ENCODE peak calls at places on chromosome 6, in five cellular contexts. One of them, this sample, is unnamed.

GRCh38 chr6:161444966-161445799 is 171.3 kb upstream of the AGPAT4 start:
- DNase-seq in H9: no peak
- DNase-seq in mesothelial cell of epicardium: no peak
- DNase-seq in astrocyte: peak; percentile 67
- DNase-seq in choroid plexus epithelial cell: no peak
- DNase-seq in this sample: no peak

GRCh38 chr6:72212686-72213085 is 326.3 kb downstream of the RIMS1 start:
- DNase-seq in mesothelial cell of epicardium: no peak
- DNase-seq in H9: no peak
- DNase-seq in choroid plexus epithelial cell: no peak
- DNase-seq in astrocyte: no peak
- DNase-seq in this sample: no peak

GRCh38 chr6:88813045-88813444 is 150.4 kb downstream of the RNGTT start:
- DNase-seq in astrocyte: no peak
- DNase-seq in mesothelial cell of epicardium: no peak
- DNase-seq in choroid plexus epithelial cell: peak; percentile 13
- DNase-seq in H9: no peak
- DNase-seq in this sample: no peak

GRCh38 chr6:130743175-130743574 is 84.0 kb upstream of the SMLR1 start:
- DNase-seq in choroid plexus epithelial cell: no peak
- DNase-seq in H9: peak; percentile 75
- DNase-seq in mesothelial cell of epicardium: no peak
- DNase-seq in astrocyte: no peak
- DNase-seq in this sample: no peak

GRCh38 chr6:156013155-156013554 is 557.5 kb upstream of the NOX3 start:
- DNase-seq in choroid plexus epithelial cell: peak; percentile 2
- DNase-seq in astrocyte: no peak
- DNase-seq in mesothelial cell of epicardium: no peak
- DNase-seq in H9: no peak
- DNase-seq in this sample: no peak

GRCh38 chr6:50762798-50763197 is 49.5 kb downstream of the TFAP2D start:
- DNase-seq in H9: no peak
- DNase-seq in mesothelial cell of epicardium: no peak
- DNase-seq in astrocyte: no peak
- DNase-seq in choroid plexus epithelial cell: no peak
- DNase-seq in this sample: no peak

GRCh38 chr6:156948807-156949206 is 171.6 kb downstream of the ARID1B start:
- DNase-seq in choroid plexus epithelial cell: peak; percentile 82
- DNase-seq in astrocyte: peak; percentile 96
- DNase-seq in mesothelial cell of epicardium: no peak
- DNase-seq in H9: no peak
- DNase-seq in this sample: no peak

GRCh38 chr6:114939630-114940029 is 596.8 kb upstream of the HS3ST5 start:
- DNase-seq in H9: no peak
- DNase-seq in astrocyte: no peak
- DNase-seq in mesothelial cell of epicardium: no peak
- DNase-seq in choroid plexus epithelial cell: no peak
- DNase-seq in this sample: no peak

GRCh38 chr6:142680308-142680707 is 264.7 kb downstream of the HIVEP2 start:
- DNase-seq in choroid plexus epithelial cell: no peak
- DNase-seq in mesothelial cell of epicardium: no peak
- DNase-seq in astrocyte: peak; percentile 55
- DNase-seq in H9: no peak
- DNase-seq in this sample: no peak

GRCh38 chr6:38156818-38157565 is 337.5 kb downstream of the ZFAND3 start:
- DNase-seq in astrocyte: no peak
- DNase-seq in H9: no peak
- DNase-seq in mesothelial cell of epicardium: no peak
- DNase-seq in choroid plexus epithelial cell: no peak
- DNase-seq in this sample: no peak

GRCh38 chr6:156308604-156309003 is 468.6 kb upstream of the ARID1B start:
- DNase-seq in astrocyte: no peak
- DNase-seq in H9: no peak
- DNase-seq in mesothelial cell of epicardium: no peak
- DNase-seq in choroid plexus epithelial cell: no peak
- DNase-seq in this sample: no peak

GRCh38 chr6:44527191-44527960 is 139.9 kb downstream of the CDC5L start:
- DNase-seq in astrocyte: no peak
- DNase-seq in mesothelial cell of epicardium: no peak
- DNase-seq in choroid plexus epithelial cell: no peak
- DNase-seq in H9: peak; percentile 11
- DNase-seq in this sample: no peak

GRCh38 chr6:161162722-161163121 is 111.1 kb downstream of the AGPAT4 start:
- DNase-seq in choroid plexus epithelial cell: no peak
- DNase-seq in H9: no peak
- DNase-seq in mesothelial cell of epicardium: no peak
- DNase-seq in astrocyte: no peak
- DNase-seq in this sample: no peak

GRCh38 chr6:156250593-156250992 is 526.6 kb upstream of the ARID1B start:
- DNase-seq in astrocyte: no peak
- DNase-seq in mesothelial cell of epicardium: no peak
- DNase-seq in choroid plexus epithelial cell: no peak
- DNase-seq in H9: no peak
- DNase-seq in this sample: no peak

GRCh38 chr6:12717356-12717755 is 789 bp downstream of the PHACTR1 start:
- DNase-seq in astrocyte: peak; percentile 39
- DNase-seq in mesothelial cell of epicardium: no peak
- DNase-seq in H9: no peak
- DNase-seq in choroid plexus epithelial cell: no peak
- DNase-seq in this sample: no peak

GRCh38 chr6:170091639-170092579 is 199.0 kb downstream of the DLL1 start:
- DNase-seq in H9: no peak
- DNase-seq in astrocyte: no peak
- DNase-seq in choroid plexus epithelial cell: no peak
- DNase-seq in mesothelial cell of epicardium: no peak
- DNase-seq in this sample: peak; percentile 42

GRCh38 chr6:163707385-163708355 is 293.2 kb downstream of the QKI start:
- DNase-seq in H9: no peak
- DNase-seq in choroid plexus epithelial cell: no peak
- DNase-seq in astrocyte: no peak
- DNase-seq in mesothelial cell of epicardium: no peak
- DNase-seq in this sample: no peak

GRCh38 chr6:167225903-167226508 is 65.1 kb upstream of the UNC93A start:
- DNase-seq in choroid plexus epithelial cell: no peak
- DNase-seq in mesothelial cell of epicardium: no peak
- DNase-seq in H9: peak; percentile 75
- DNase-seq in astrocyte: no peak
- DNase-seq in this sample: no peak

GRCh38 chr6:9612489-9612888 is 802.4 kb downstream of the TFAP2A start:
- DNase-seq in mesothelial cell of epicardium: no peak
- DNase-seq in H9: no peak
- DNase-seq in astrocyte: no peak
- DNase-seq in choroid plexus epithelial cell: peak; percentile 8
- DNase-seq in this sample: no peak
- TF ChIP-seq CTCF in mesothelial cell of epicardium: no peak
- TF ChIP-seq CTCF in H9: no peak
- TF ChIP-seq CTCF in astrocyte: no peak
- TF ChIP-seq CTCF in choroid plexus epithelial cell: no peak
- TF ChIP-seq CTCF in this sample: no peak

GRCh38 chr6:5992551-5993225 is 14.0 kb downstream of the NRN1 start:
- DNase-seq in astrocyte: no peak
- DNase-seq in mesothelial cell of epicardium: no peak
- DNase-seq in H9: peak; percentile 39
- DNase-seq in choroid plexus epithelial cell: no peak
- DNase-seq in this sample: no peak

GRCh38 chr6:5996701-5997419 is 9.9 kb downstream of the NRN1 start:
- DNase-seq in choroid plexus epithelial cell: no peak
- DNase-seq in mesothelial cell of epicardium: no peak
- DNase-seq in H9: peak; percentile 37
- DNase-seq in astrocyte: no peak
- DNase-seq in this sample: no peak

GRCh38 chr6:5994999-5995698 is 11.6 kb downstream of the NRN1 start:
- DNase-seq in astrocyte: no peak
- DNase-seq in choroid plexus epithelial cell: no peak
- DNase-seq in H9: peak; percentile 30
- DNase-seq in mesothelial cell of epicardium: no peak
- DNase-seq in this sample: no peak

GRCh38 chr6:5995705-5996686 is 10.7 kb downstream of the NRN1 start:
- DNase-seq in mesothelial cell of epicardium: no peak
- DNase-seq in astrocyte: no peak
- DNase-seq in choroid plexus epithelial cell: no peak
- DNase-seq in H9: peak; percentile 94
- DNase-seq in this sample: peak; percentile 86

GRCh38 chr6:5994234-5994998 is 12.3 kb downstream of the NRN1 start:
- DNase-seq in mesothelial cell of epicardium: no peak
- DNase-seq in choroid plexus epithelial cell: no peak
- DNase-seq in astrocyte: no peak
- DNase-seq in H9: peak; percentile 43
- DNase-seq in this sample: no peak
- TF ChIP-seq CTCF in mesothelial cell of epicardium: no peak
- TF ChIP-seq CTCF in choroid plexus epithelial cell: no peak
- TF ChIP-seq CTCF in astrocyte: no peak
- TF ChIP-seq CTCF in H9: no peak
- TF ChIP-seq CTCF in this sample: no peak

DNA sequence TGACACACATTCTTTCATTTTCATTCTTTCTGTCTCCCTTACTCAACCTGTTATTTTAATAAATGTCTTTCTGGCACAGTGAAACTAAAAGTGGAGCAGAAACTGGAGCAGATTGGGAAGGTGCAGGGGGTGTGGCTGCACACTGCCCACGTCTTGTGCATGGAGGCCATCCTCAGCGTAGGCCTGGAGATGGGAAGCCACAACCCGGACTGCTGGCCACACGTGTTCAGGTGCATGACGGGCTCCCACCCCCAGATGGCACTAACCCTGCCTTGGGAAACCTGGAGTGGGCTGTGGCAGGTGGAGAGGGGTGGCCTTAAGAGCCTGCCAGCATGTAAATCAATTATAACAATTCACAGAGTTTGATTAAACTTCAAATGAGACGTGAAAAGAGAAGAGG is 71.4 kb upstream of the PBOV1 start:
- DNase-seq in astrocyte: no peak
- DNase-seq in choroid plexus epithelial cell: peak; percentile 23
- DNase-seq in mesothelial cell of epicardium: no peak
- DNase-seq in H9: peak; percentile 55
- DNase-seq in this sample: no peak
- TF ChIP-seq CTCF in astrocyte: no peak
- TF ChIP-seq CTCF in choroid plexus epithelial cell: peak; percentile 45
- TF ChIP-seq CTCF in mesothelial cell of epicardium: no peak
- TF ChIP-seq CTCF in H9: peak; percentile 57
- TF ChIP-seq CTCF in this sample: peak; percentile 41

GRCh38 chr6:28726569-28727309 is 197.0 kb downstream of the TRIM27 start:
- DNase-seq in mesothelial cell of epicardium: no peak
- DNase-seq in astrocyte: no peak
- DNase-seq in H9: no peak
- DNase-seq in choroid plexus epithelial cell: no peak
- DNase-seq in this sample: no peak

GRCh38 chr6:28725274-28725809 is 198.4 kb downstream of the TRIM27 start:
- DNase-seq in H9: no peak
- DNase-seq in choroid plexus epithelial cell: no peak
- DNase-seq in mesothelial cell of epicardium: no peak
- DNase-seq in astrocyte: no peak
- DNase-seq in this sample: no peak

GRCh38 chr6:28725890-28726348 is 197.9 kb downstream of the TRIM27 start:
- DNase-seq in H9: peak; percentile 69
- DNase-seq in mesothelial cell of epicardium: no peak
- DNase-seq in astrocyte: no peak
- DNase-seq in choroid plexus epithelial cell: no peak
- DNase-seq in this sample: no peak

GRCh38 chr6:28729501-28730402 is 194.0 kb downstream of the TRIM27 start:
- DNase-seq in astrocyte: no peak
- DNase-seq in H9: peak; percentile 50
- DNase-seq in mesothelial cell of epicardium: no peak
- DNase-seq in choroid plexus epithelial cell: no peak
- DNase-seq in this sample: no peak

GRCh38 chr6:28727559-28728211 is 196.1 kb downstream of the TRIM27 start:
- DNase-seq in astrocyte: no peak
- DNase-seq in choroid plexus epithelial cell: no peak
- DNase-seq in H9: no peak
- DNase-seq in mesothelial cell of epicardium: no peak
- DNase-seq in this sample: no peak
- TF ChIP-seq CTCF in astrocyte: no peak
- TF ChIP-seq CTCF in choroid plexus epithelial cell: no peak
- TF ChIP-seq CTCF in H9: no peak
- TF ChIP-seq CTCF in mesothelial cell of epicardium: no peak
- TF ChIP-seq CTCF in this sample: no peak

GRCh38 chr6:11177271-11177670 is 55.2 kb downstream of the NEDD9 start:
- DNase-seq in mesothelial cell of epicardium: no peak
- DNase-seq in choroid plexus epithelial cell: no peak
- DNase-seq in H9: no peak
- DNase-seq in astrocyte: no peak
- DNase-seq in this sample: no peak
- TF ChIP-seq CTCF in mesothelial cell of epicardium: no peak
- TF ChIP-seq CTCF in choroid plexus epithelial cell: no peak
- TF ChIP-seq CTCF in H9: no peak
- TF ChIP-seq CTCF in astrocyte: no peak
- TF ChIP-seq CTCF in this sample: no peak

DNA sequence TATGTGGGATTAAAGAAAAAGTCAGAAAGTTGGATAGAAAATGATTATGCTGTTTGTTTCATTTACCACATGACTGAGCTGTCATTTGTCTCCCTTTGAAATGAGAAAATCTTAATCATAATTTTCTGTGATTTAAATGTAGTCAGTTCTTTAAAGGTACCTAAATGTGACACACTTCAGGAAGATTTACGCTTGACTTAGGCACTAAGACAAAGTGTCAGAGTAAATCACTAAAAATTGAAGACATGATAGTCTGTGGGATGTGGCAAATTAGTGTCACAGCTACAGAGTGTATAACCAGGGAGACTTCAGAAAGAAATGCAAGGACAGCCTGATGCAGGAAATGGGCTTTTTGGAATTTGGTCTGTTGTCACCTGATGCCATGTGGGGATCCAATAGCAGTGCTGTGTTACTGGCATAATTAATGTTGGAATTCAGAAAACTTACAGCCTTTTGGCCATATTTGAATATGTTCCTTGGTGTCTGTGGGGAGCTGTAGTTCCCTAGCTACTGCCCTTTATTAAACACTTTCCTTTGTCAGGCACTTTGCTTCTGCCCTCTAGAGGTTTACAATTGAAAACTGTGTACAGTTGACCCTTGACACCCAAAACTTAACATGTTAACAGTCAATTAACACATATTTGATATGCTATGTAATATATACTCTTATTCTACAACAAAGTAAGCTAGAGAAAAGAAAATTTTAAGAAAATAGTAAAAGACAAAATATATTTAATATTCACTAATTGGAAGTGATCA is 493.8 kb downstream of the UTRN start:
- DNase-seq in H9: no peak
- DNase-seq in mesothelial cell of epicardium: no peak
- DNase-seq in choroid plexus epithelial cell: peak; percentile 26
- DNase-seq in astrocyte: no peak
- DNase-seq in this sample: no peak
- TF ChIP-seq CTCF in H9: peak; percentile 60
- TF ChIP-seq CTCF in mesothelial cell of epicardium: no peak
- TF ChIP-seq CTCF in choroid plexus epithelial cell: peak; percentile 37
- TF ChIP-seq CTCF in astrocyte: no peak
- TF ChIP-seq CTCF in this sample: peak; percentile 17